ENCODE peak calls at places on chromosomes 6 and 20, in five cellular contexts. O is IMR-90, Q is thyroid gland, K is HCT116, W is HepG2. S is an unnamed sample.

GRCh38 chr6:43869792-43870659 is 100.0 kb downstream of the VEGFA start:
- DNase-seq in O (no peak), Q (peak), K (no peak), W (no peak), S (no peak)

GRCh38 chr6:11700118-11700718 is 78.4 kb downstream of the ADTRP start:
- DNase-seq in O (peak), Q (no peak), K (peak), W (peak), S (no peak)

GRCh38 chr6:52190409-52190808 is 4.2 kb downstream of the IL17A start:
- DNase-seq in O (no peak), Q (no peak), K (no peak), W (no peak), S (no peak)

GRCh38 chr20:23340524-23340923 is 10.1 kb upstream of the NXT1 start:
- DNase-seq in O (peak), Q (peak), K (peak), W (peak), S (peak)

GRCh38 chr20:53040678-53041674 is 68.8 kb downstream of the TSHZ2 start:
- DNase-seq in O (no peak), Q (peak), K (no peak), W (no peak), S (no peak)

GRCh38 chr20:11120451-11120850 is 446.7 kb upstream of the JAG1 start:
- DNase-seq in O (no peak), Q (no peak), K (no peak), W (no peak), S (no peak)

GRCh38 chr6:1624848-1625341 is 15.2 kb downstream of the FOXC1 start:
- DNase-seq in O (peak), Q (peak), K (no peak), W (no peak), S (no peak)

GRCh38 chr20:52497731-52498130 is 306.2 kb upstream of the ZFP64 start:
- DNase-seq in O (peak), Q (no peak), K (no peak), W (no peak), S (no peak)

GRCh38 chr6:15879372-15880261 is 216.8 kb upstream of the DTNBP1 start:
- DNase-seq in O (peak), Q (peak), K (no peak), W (no peak), S (peak)

GRCh38 chr20:47031028-47031427 is 136.4 kb downstream of the EYA2 start:
- DNase-seq in O (no peak), Q (no peak), K (no peak), W (no peak), S (no peak)

GRCh38 chr20:10194166-10194565 is 24.5 kb upstream of the SNAP25 start:
- DNase-seq in O (no peak), Q (no peak), K (no peak), W (no peak), S (no peak)

GRCh38 chr6:125255201-125255600 is 46.6 kb downstream of the HDDC2 start:
- DNase-seq in O (peak), Q (no peak), K (no peak), W (no peak), S (no peak)

DNA sequence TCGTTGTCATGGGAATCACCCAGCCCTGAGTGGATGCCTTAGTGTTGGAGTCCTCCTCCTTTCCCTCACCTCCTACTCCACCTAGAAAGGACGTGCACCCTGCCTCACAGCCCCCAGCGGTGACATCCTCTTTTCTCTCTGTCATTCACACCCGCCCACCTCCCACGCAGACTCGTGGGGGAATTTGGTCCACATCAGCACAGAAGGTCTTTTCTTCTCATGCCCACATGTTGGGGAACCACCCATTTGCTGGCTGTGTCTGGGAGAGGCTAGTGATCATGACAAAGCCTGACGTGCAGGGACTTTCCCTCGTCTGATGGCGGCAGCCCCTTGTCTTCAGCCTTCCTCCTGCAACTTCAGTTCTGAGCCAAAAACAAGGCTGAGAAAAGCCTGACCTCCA is 96.0 kb upstream of the CNKSR3 start:
- DNase-seq in O (no peak), Q (no peak), K (no peak), W (no peak), S (no peak)
- TF ChIP-seq POLR2A in O (no peak), Q (no peak), K (no peak), W (no peak), S (no peak)

GRCh38 chr20:37776049-37776448 is 82.2 kb downstream of the CTNNBL1 start:
- DNase-seq in O (no peak), Q (no peak), K (no peak), W (no peak), S (no peak)

GRCh38 chr20:37770908-37771307 is 77.1 kb downstream of the CTNNBL1 start:
- DNase-seq in O (no peak), Q (no peak), K (no peak), W (no peak), S (no peak)

GRCh38 chr20:37774143-37774542 is 80.3 kb downstream of the CTNNBL1 start:
- DNase-seq in O (no peak), Q (no peak), K (no peak), W (no peak), S (no peak)

GRCh38 chr20:37775200-37775599 is 81.4 kb downstream of the CTNNBL1 start:
- DNase-seq in O (peak), Q (no peak), K (no peak), W (no peak), S (no peak)

GRCh38 chr20:37773260-37773825 is 79.5 kb downstream of the CTNNBL1 start:
- DNase-seq in O (no peak), Q (no peak), K (no peak), W (no peak), S (no peak)
- H3K27ac ChIP-seq in O (no peak), Q (no peak), K (no peak), W (no peak), S (no peak)

GRCh38 chr6:32940656-32941411 is at the start of gene HLA-DMB:
- DNase-seq in O (peak), Q (peak), K (peak), W (peak), S (peak)
- TF ChIP-seq POLR2A in O (no peak), Q (peak), K (no peak), W (no peak), S (peak)

GRCh38 chr20:41418739-41419293 is 52.2 kb upstream of the EMILIN3 start:
- DNase-seq in O (no peak), Q (no peak), K (no peak), W (no peak), S (no peak)
- H3K27ac ChIP-seq in O (no peak), Q (no peak), K (no peak), W (no peak), S (no peak)

GRCh38 chr6:152166897-152167296 is 359.4 kb downstream of the ESR1 start:
- DNase-seq in O (no peak), Q (no peak), K (no peak), W (no peak), S (no peak)

GRCh38 chr6:152170702-152171667 is 363.5 kb downstream of the ESR1 start:
- DNase-seq in O (peak), Q (no peak), K (no peak), W (peak), S (no peak)

GRCh38 chr6:152170313-152170701 is 362.8 kb downstream of the ESR1 start:
- DNase-seq in O (no peak), Q (no peak), K (no peak), W (no peak), S (no peak)

GRCh38 chr6:152164957-152165356 is 357.5 kb downstream of the ESR1 start:
- DNase-seq in O (no peak), Q (no peak), K (no peak), W (no peak), S (no peak)

DNA sequence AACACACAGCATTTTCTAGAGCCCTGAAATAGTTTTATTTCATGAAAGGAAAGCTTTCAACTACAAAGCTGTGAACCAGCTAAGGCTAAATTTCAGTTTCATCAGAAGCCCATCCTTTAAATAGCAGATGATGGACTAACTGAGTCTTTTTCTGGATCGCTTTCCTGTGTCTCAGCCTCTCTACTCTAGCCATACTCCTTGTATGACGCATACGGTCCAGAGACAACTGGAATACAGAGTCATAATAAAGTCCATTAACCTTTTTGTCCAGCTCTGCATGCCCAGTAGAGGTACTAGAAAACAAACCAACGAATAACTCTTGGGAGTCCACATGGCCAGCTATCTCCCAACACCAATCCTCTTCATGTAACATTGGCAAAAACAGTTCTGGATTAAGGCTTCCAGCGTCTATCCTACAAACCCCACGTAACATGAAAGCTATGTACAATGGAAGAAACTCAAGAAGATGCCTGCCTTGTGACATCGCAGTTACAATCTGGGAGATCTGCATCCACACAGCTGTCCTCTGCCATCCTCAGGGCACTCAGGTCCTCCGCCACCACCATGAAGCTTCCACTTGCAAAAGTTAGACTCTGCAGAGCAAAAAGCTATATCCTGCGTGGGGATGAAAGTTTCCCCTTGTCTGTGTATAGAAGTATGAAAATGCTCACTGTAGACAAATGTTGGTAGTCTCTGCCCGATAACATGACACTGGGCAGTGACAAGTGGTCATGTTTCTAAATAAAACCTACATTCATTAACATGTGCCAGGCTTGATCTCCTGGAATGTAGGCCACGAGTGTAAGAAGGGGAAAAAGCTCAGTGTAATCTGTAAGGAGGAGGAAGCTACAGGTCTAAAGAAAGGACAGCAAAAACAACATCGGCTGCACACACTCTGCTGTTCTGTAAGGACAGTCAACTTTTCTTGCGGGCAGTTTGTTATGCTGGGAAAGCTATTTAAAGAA is 360.4 kb downstream of the ESR1 start:
- DNase-seq in O (no peak), Q (no peak), K (no peak), W (no peak), S (no peak)
- TF ChIP-seq POLR2A in O (no peak), Q (no peak), K (no peak), W (no peak), S (no peak)

GRCh38 chr6:150255840-150256239 is 113.0 kb upstream of the IYD start:
- DNase-seq in O (no peak), Q (no peak), K (no peak), W (no peak), S (no peak)

GRCh38 chr6:150253489-150253888 is 110.6 kb downstream of the PPP1R14C start:
- DNase-seq in O (no peak), Q (no peak), K (no peak), W (no peak), S (no peak)

GRCh38 chr6:150258381-150258780 is 110.4 kb upstream of the IYD start:
- DNase-seq in O (no peak), Q (no peak), K (no peak), W (no peak), S (no peak)

GRCh38 chr6:150254671-150255228 is 111.9 kb downstream of the PPP1R14C start:
- DNase-seq in O (peak), Q (no peak), K (no peak), W (no peak), S (no peak)

GRCh38 chr6:150256618-150257272 is 112.1 kb upstream of the IYD start:
- DNase-seq in O (peak), Q (no peak), K (no peak), W (no peak), S (no peak)
- H3K27ac ChIP-seq in O (no peak), Q (no peak), K (no peak), W (no peak), S (no peak)

S was measured in transverse colon.